ENCODE peak calls at places on chromosomes 7 and 10, in nine cellular contexts. I, X, L, Z, D, V, T, C and R are unnamed samples.

GRCh38 chr7:39539816-39540215 is 26.4 kb upstream of the YAE1 start:
- DNase-seq in I (no peak), C (no peak), D (no peak), V (no peak), X (no peak), Z (no peak), T (no peak), L (no peak), R (no peak)

GRCh38 chr10:31962826-31963597 is 34.4 kb upstream of the ARHGAP12 start:
- DNase-seq in T (no peak), C (no peak), D (no peak), Z (no peak), L (no peak), I (no peak), V (no peak), X (no peak), R (no peak)

GRCh38 chr7:33601884-33602283 is 303.5 kb upstream of the BMPER start:
- DNase-seq in X (no peak), C (no peak), T (no peak), L (no peak), V (no peak), D (no peak), Z (no peak), I (no peak), R (no peak)

GRCh38 chr10:239109-239508 is 103.9 kb downstream of the ZMYND11 start:
- DNase-seq in V (peak; percentile 8), I (peak; percentile 79), C (no peak), L (no peak), Z (no peak), D (no peak), X (no peak), T (no peak), R (no peak)

GRCh38 chr10:48498940-48499510 is 105.8 kb downstream of the ARHGAP22 start:
- DNase-seq in X (no peak), D (no peak), V (no peak), I (no peak), L (peak; percentile 46), Z (no peak), C (no peak), T (no peak), R (no peak)

GRCh38 chr7:68020102-68020501 is 1023.5 kb downstream of the TYW1 start:
- DNase-seq in C (no peak), D (no peak), V (no peak), Z (no peak), L (no peak), X (no peak), I (no peak), T (no peak), R (no peak)

GRCh38 chr7:17689361-17689760 is 250.9 kb downstream of the SNX13 start:
- DNase-seq in D (no peak), Z (no peak), T (no peak), V (no peak), L (no peak), X (no peak), C (no peak), I (no peak), R (no peak)

GRCh38 chr10:122242266-122242665 is 28.8 kb upstream of the BTBD16 start:
- DNase-seq in D (no peak), X (no peak), L (no peak), V (no peak), C (no peak), Z (no peak), I (no peak), T (no peak), R (no peak)

GRCh38 chr7:82343-83155 is 109.8 kb upstream of the FAM20C start:
- DNase-seq in X (no peak), Z (no peak), V (no peak), L (no peak), T (no peak), I (no peak), C (no peak), D (no peak), R (no peak)

GRCh38 chr7:115269486-115269885 is 347.6 kb downstream of the MDFIC start:
- DNase-seq in C (no peak), Z (no peak), L (no peak), X (no peak), I (no peak), D (no peak), T (no peak), V (no peak), R (no peak)

GRCh38 chr7:74514131-74514591 is 60.5 kb downstream of the GTF2IRD1 start:
- DNase-seq in X (no peak), I (no peak), V (no peak), D (no peak), Z (no peak), L (no peak), C (no peak), T (no peak), R (no peak)

GRCh38 chr10:63210611-63211196 is 77.6 kb downstream of the NRBF2 start:
- DNase-seq in Z (no peak), T (no peak), I (no peak), C (no peak), L (no peak), D (no peak), X (no peak), V (peak; percentile 83), R (no peak)

GRCh38 chr10:90885176-90885575 is 13.4 kb downstream of the RPP30 start:
- DNase-seq in D (no peak), V (peak; percentile 81), C (no peak), Z (no peak), X (peak; percentile 82), L (no peak), T (no peak), I (no peak), R (peak; percentile 28)

GRCh38 chr7:141588912-141589311 is 37.7 kb downstream of the AGK start:
- DNase-seq in V (no peak), X (no peak), D (no peak), L (no peak), C (no peak), T (no peak), Z (no peak), I (no peak), R (no peak)

GRCh38 chr7:158228986-158229385 is 358.6 kb downstream of the PTPRN2 start:
- DNase-seq in D (no peak), X (no peak), I (no peak), Z (no peak), C (no peak), T (no peak), V (no peak), L (no peak), R (no peak)

GRCh38 chr7:31079126-31079918 is 27.2 kb downstream of the ADCYAP1R1 start:
- DNase-seq in D (no peak), L (no peak), T (no peak), V (no peak), C (no peak), X (no peak), Z (no peak), I (no peak), R (no peak)

DNA sequence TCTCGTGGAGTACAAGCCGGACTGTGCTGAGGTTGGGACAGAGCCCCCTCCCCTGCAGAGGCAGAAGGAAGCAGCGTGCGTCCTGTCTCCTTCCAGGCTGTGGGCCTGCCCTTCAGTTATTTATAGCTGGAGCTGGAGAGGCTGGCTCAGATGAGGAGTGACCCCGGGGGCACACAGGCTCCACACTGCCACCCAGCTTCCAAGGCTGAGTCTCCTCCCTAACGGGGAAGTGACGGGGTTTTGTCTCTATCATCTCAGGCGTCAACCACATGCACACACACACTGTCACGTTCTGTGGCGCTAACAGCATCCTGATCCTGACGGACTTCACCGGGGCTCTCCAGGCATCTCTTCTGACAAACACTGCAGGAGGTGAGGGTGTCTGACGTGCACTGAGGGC is 25.4 kb downstream of the AMZ1 start:
- DNase-seq in Z (no peak), T (no peak), D (no peak), L (no peak), I (no peak), V (peak; percentile 12), X (no peak), C (no peak), R (no peak)
- TF ChIP-seq CTCF in Z (peak; percentile 31), T (no peak), D (no peak), L (no peak), I (no peak), V (no peak), X (no peak), C (no peak), R (no peak)

GRCh38 chr10:3525832-3526449 is 259.1 kb downstream of the KLF6 start:
- DNase-seq in X (peak; percentile 96), Z (no peak), V (peak; percentile 98), L (peak; percentile 32), T (no peak), C (no peak), I (peak; percentile 97), D (no peak), R (peak; percentile 88)

GRCh38 chr10:3527144-3527543 is 257.9 kb downstream of the KLF6 start:
- DNase-seq in L (no peak), C (no peak), I (no peak), D (no peak), Z (no peak), V (no peak), X (peak; percentile 86), T (no peak), R (no peak)

GRCh38 chr10:3526721-3527120 is 258.3 kb downstream of the KLF6 start:
- DNase-seq in X (peak; percentile 89), D (no peak), V (peak; percentile 91), Z (no peak), C (no peak), T (no peak), L (no peak), I (no peak), R (peak; percentile 63)

GRCh38 chr10:3523309-3524050 is 261.5 kb downstream of the KLF6 start:
- DNase-seq in V (no peak), L (no peak), I (no peak), T (no peak), Z (no peak), C (no peak), X (no peak), D (no peak), R (no peak)

GRCh38 chr10:3524086-3524960 is 260.7 kb downstream of the KLF6 start:
- DNase-seq in X (no peak), C (no peak), V (peak; percentile 26), L (no peak), Z (no peak), I (no peak), T (no peak), D (no peak), R (no peak)
- TF ChIP-seq CTCF in X (no peak), C (no peak), V (no peak), L (no peak), Z (no peak), I (no peak), T (no peak), D (no peak), R (peak; percentile 19)

GRCh38 chr7:50312176-50312575 is 7.7 kb downstream of the IKZF1 start:
- DNase-seq in Z (no peak), X (no peak), C (no peak), D (no peak), L (no peak), V (no peak), T (no peak), I (no peak), R (no peak)
- TF ChIP-seq CTCF in Z (no peak), X (no peak), C (no peak), D (no peak), L (no peak), V (no peak), T (no peak), I (no peak), R (no peak)

GRCh38 chr10:43360086-43360485 is 11.3 kb upstream of the FXYD4 start:
- DNase-seq in T (no peak), D (no peak), V (no peak), Z (no peak), I (peak; percentile 27), X (no peak), L (no peak), C (no peak), R (no peak)

GRCh38 chr10:43361532-43362190 is 9.8 kb upstream of the FXYD4 start:
- DNase-seq in I (no peak), D (no peak), V (no peak), T (no peak), C (no peak), Z (no peak), L (no peak), X (no peak), R (no peak)

GRCh38 chr10:43362191-43362839 is 9.1 kb upstream of the FXYD4 start:
- DNase-seq in C (peak; percentile 98), X (peak; percentile 70), L (peak; percentile 94), D (peak; percentile 98), V (peak; percentile 83), I (peak; percentile 89), T (peak; percentile 96), Z (no peak), R (peak; percentile 32)
- TF ChIP-seq CTCF in C (no peak), X (peak; percentile 34), L (peak; percentile 49), D (peak; percentile 47), V (no peak), I (peak; percentile 64), T (no peak), Z (no peak), R (peak; percentile 31)